ENCODE peak calls at places on chromosome 5, in seven cellular contexts. F is GM23248, T is SK-N-SH, B is fibroblast of lung, N is PC-3, G is hepatocyte, C is H9. P is an unnamed sample.

GRCh38 chr5:140672455-140673186 is 755 bp downstream of the DND1 start:
- DNase-seq in F (peak), T (peak), B (peak), N (no peak), G (peak), C (peak), P (no peak)

GRCh38 chr5:181211208-181211607 is 6.2 kb upstream of the TRIM7 start:
- DNase-seq in F (no peak), T (no peak), B (no peak), N (no peak), G (no peak), C (no peak), P (no peak)

GRCh38 chr5:113147088-113147487 is 170.5 kb downstream of the DCP2 start:
- DNase-seq in F (peak), T (no peak), B (peak), N (no peak), G (peak), C (no peak), P (no peak)

GRCh38 chr5:169027456-169028118 is 273.4 kb downstream of the SLIT3 start:
- DNase-seq in F (no peak), T (no peak), B (no peak), N (no peak), G (no peak), C (no peak), P (no peak)

GRCh38 chr5:115471674-115472073 is 72.9 kb downstream of the FEM1C start:
- DNase-seq in F (peak), T (no peak), B (no peak), N (no peak), G (no peak), C (no peak), P (no peak)

GRCh38 chr5:133247881-133248642 is 196.2 kb downstream of the HSPA4 start:
- DNase-seq in F (peak), T (peak), B (peak), N (no peak), G (peak), C (peak), P (no peak)

GRCh38 chr5:42377496-42377895 is 45.7 kb upstream of the GHR start:
- DNase-seq in F (no peak), T (no peak), B (no peak), N (peak), G (no peak), C (no peak), P (no peak)

GRCh38 chr5:103582364-103582763 is 19.8 kb upstream of the NUDT12 start:
- DNase-seq in F (peak), T (peak), B (peak), N (peak), G (peak), C (peak), P (peak)

GRCh38 chr5:99686538-99686937 is 757.7 kb upstream of the CHD1 start:
- DNase-seq in F (no peak), T (no peak), B (no peak), N (no peak), G (no peak), C (no peak), P (no peak)

GRCh38 chr5:128154943-128155342 is 71.4 kb downstream of the SLC12A2 start:
- DNase-seq in F (peak), T (peak), B (no peak), N (no peak), G (no peak), C (no peak), P (no peak)

GRCh38 chr5:132223861-132224260 is 3.8 kb downstream of the P4HA2 start:
- DNase-seq in F (no peak), T (no peak), B (no peak), N (no peak), G (no peak), C (no peak), P (no peak)

GRCh38 chr5:66585291-66585690 is 10.9 kb upstream of the MAST4 start:
- DNase-seq in F (peak), T (no peak), B (peak), N (no peak), G (no peak), C (no peak), P (no peak)

GRCh38 chr5:164153469-164154172 is 648.2 kb downstream of the MAT2B start:
- DNase-seq in F (no peak), T (no peak), B (peak), N (peak), G (no peak), C (no peak), P (no peak)

GRCh38 chr5:28344803-28345433 is 1306.5 kb upstream of the CDH9 start:
- DNase-seq in F (peak), T (peak), B (peak), N (peak), G (peak), C (peak), P (no peak)

GRCh38 chr5:103624035-103624461 is 61.5 kb upstream of the NUDT12 start:
- DNase-seq in F (peak), T (no peak), B (peak), N (peak), G (no peak), C (no peak), P (no peak)

GRCh38 chr5:158116965-158117364 is 258.0 kb upstream of the CLINT1 start:
- DNase-seq in F (peak), T (no peak), B (no peak), N (no peak), G (no peak), C (no peak), P (no peak)

GRCh38 chr5:109688999-109689739 is 558 bp upstream of the MAN2A1 start:
- DNase-seq in F (peak), T (peak), B (peak), N (peak), G (peak), C (peak), P (peak)

GRCh38 chr5:154087260-154087659 is 48.5 kb downstream of the MFAP3 start:
- DNase-seq in F (peak), T (no peak), B (no peak), N (no peak), G (no peak), C (no peak), P (no peak)

GRCh38 chr5:66769839-66770617 is 173.8 kb downstream of the MAST4 start:
- DNase-seq in F (peak), T (peak), B (peak), N (no peak), G (peak), C (peak), P (peak)

GRCh38 chr5:127046343-127047072 is 16.1 kb upstream of the MARCHF3 start:
- DNase-seq in F (no peak), T (no peak), B (no peak), N (no peak), G (no peak), C (no peak), P (no peak)

GRCh38 chr5:134053840-134054338 is 49.1 kb upstream of the VDAC1 start:
- DNase-seq in F (peak), T (no peak), B (peak), N (peak), G (no peak), C (no peak), P (peak)

GRCh38 chr5:179217356-179217755 is 127.9 kb downstream of the ADAMTS2 start:
- DNase-seq in F (peak), T (no peak), B (peak), N (no peak), G (no peak), C (no peak), P (no peak)

GRCh38 chr5:154483654-154484392 is 5.8 kb upstream of the HAND1 start:
- DNase-seq in F (no peak), T (no peak), B (no peak), N (no peak), G (no peak), C (peak), P (no peak)

GRCh38 chr5:127878174-127878750 is 175.1 kb downstream of the CCDC192 start:
- DNase-seq in F (peak), T (peak), B (peak), N (peak), G (peak), C (peak), P (peak)

GRCh38 chr5:161966544-161966943 is 101.0 kb upstream of the GABRG2 start:
- DNase-seq in F (no peak), T (peak), B (no peak), N (peak), G (peak), C (no peak), P (no peak)

GRCh38 chr5:79954620-79955019 is 36.4 kb downstream of the MTX3 start:
- DNase-seq in F (peak), T (no peak), B (no peak), N (peak), G (no peak), C (no peak), P (no peak)

GRCh38 chr5:79959407-79959806 is 31.7 kb downstream of the MTX3 start:
- DNase-seq in F (no peak), T (no peak), B (no peak), N (no peak), G (no peak), C (no peak), P (no peak)

GRCh38 chr5:79956173-79956670 is 34.8 kb downstream of the MTX3 start:
- DNase-seq in F (peak), T (no peak), B (peak), N (peak), G (no peak), C (peak), P (no peak)

GRCh38 chr5:79955496-79956172 is 35.4 kb downstream of the MTX3 start:
- DNase-seq in F (no peak), T (no peak), B (no peak), N (no peak), G (no peak), C (no peak), P (no peak)
- H2AFZ ChIP-seq in F (no peak), T (peak), B (no peak), N (no peak), G (no peak), C (no peak), P (no peak)

GRCh38 chr5:135887881-135888614 is 7.6 kb downstream of the IL9 start:
- DNase-seq in F (peak), T (no peak), B (peak), N (peak), G (peak), C (peak), P (no peak)

GRCh38 chr5:135885031-135885430 is 10.6 kb downstream of the IL9 start:
- DNase-seq in F (no peak), T (no peak), B (no peak), N (no peak), G (no peak), C (no peak), P (no peak)

GRCh38 chr5:135890296-135890695 is 5.3 kb downstream of the IL9 start:
- DNase-seq in F (no peak), T (no peak), B (no peak), N (no peak), G (no peak), C (no peak), P (no peak)

GRCh38 chr5:135886136-135886535 is 9.5 kb downstream of the IL9 start:
- DNase-seq in F (no peak), T (no peak), B (no peak), N (no peak), G (no peak), C (no peak), P (no peak)

DNA sequence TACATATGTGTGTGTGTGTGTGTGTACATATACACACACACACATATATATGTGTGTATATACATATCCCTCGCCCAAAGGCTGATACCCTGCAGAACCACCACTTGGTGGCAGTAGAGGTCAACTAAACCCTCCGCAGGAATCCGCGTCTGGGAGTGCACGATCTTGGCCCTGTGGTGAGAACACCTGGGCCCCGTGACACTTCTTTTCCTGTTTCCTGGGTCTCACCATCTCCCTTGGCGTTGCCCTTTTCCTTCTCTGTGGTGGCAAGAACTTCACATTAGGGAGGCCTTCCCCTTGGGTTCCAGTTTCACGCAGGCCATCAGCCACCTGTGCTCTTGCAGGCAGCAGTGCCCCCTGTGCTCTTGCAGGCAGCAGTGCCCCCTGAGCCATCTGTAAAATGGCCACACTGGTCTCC is 8.2 kb downstream of the IL9 start:
- DNase-seq in F (peak), T (peak), B (peak), N (peak), G (peak), C (peak), P (peak)
- H2AFZ ChIP-seq in F (no peak), T (no peak), B (no peak), N (no peak), G (no peak), C (no peak), P (no peak)

DNA sequence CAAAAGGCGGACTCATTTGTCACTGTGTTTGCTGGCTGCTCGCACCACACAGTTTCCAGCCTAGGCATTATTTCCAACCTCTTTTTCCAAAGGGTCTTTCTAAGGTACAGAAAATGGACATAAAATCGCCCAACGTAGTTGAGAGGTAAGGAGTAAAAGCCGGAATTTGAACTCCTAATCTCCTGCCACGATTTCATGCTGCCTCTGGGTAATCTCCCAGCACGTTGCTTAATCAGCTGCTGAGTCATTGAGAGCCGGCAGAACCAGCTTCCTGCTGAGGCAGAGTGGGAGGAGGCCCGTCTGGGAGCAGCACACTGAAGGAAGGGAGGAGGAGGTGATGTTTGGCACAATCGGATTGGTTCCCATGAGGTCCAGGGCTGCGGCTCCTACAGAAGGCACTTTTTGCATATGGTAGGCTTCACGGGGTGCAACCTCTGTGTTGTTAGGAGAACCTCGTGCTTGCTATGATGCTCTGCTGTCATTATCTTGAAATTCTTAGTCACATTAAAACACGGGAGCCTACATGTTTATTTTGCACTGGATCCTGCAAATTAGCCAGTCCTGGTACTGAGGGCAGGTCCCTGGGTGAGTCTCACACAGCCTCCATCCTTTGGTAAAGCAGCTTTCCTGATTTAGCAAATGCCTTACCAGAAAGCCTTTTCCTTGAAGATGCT is 191.8 kb upstream of the MSX2 start:
- DNase-seq in F (peak), T (peak), B (peak), N (peak), G (peak), C (peak), P (peak)
- H2AFZ ChIP-seq in F (peak), T (peak), B (no peak), N (peak), G (no peak), C (no peak), P (no peak)

GRCh38 chr5:124825983-124826337 is 79.5 kb upstream of the ZNF608 start:
- DNase-seq in F (no peak), T (no peak), B (no peak), N (no peak), G (no peak), C (no peak), P (no peak)
- H2AFZ ChIP-seq in F (no peak), T (no peak), B (no peak), N (no peak), G (no peak), C (no peak), P (no peak)

GRCh38 chr5:122605236-122605635 is 169.6 kb upstream of the SNX2 start:
- DNase-seq in F (no peak), T (no peak), B (no peak), N (no peak), G (no peak), C (no peak), P (no peak)

GRCh38 chr5:122612901-122613300 is 162.0 kb upstream of the SNX2 start:
- DNase-seq in F (no peak), T (no peak), B (no peak), N (no peak), G (no peak), C (no peak), P (no peak)

GRCh38 chr5:122611401-122611800 is 163.5 kb upstream of the SNX2 start:
- DNase-seq in F (no peak), T (no peak), B (peak), N (no peak), G (no peak), C (no peak), P (no peak)

GRCh38 chr5:122608222-122608621 is 166.7 kb upstream of the SNX2 start:
- DNase-seq in F (no peak), T (no peak), B (no peak), N (no peak), G (no peak), C (no peak), P (no peak)

DNA sequence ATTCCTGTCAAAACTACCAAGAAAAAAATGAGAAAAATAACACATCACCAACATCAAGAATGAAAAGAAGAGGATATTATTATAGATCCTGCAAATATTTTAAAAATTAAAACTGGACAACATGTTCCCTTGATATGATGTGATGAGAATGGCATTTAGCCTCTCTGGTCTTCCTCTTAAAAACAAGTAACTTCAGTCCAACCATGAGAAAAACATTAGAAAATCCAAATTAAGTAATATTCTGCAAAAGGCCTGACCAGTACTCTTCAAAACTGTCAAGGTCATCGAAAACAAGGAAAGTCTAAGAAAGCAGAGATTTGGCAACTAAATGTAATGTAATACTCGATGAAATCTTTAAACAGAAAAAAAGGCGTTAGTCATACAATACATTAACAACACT is 167.1 kb upstream of the SNX2 start:
- DNase-seq in F (no peak), T (no peak), B (no peak), N (no peak), G (no peak), C (no peak), P (no peak)
- H2AFZ ChIP-seq in F (no peak), T (no peak), B (no peak), N (no peak), G (no peak), C (no peak), P (no peak)